ENCODE peak calls at places on chromosomes 5 and 9, in nine cellular contexts. One of them, this sample, is unnamed.

GRCh38 chr5:151492729-151493128 is 45.3 kb downstream of the SLC36A1 start:
- DNase-seq in RWPE1: peak
- DNase-seq in nephron progenitor cell: no peak
- DNase-seq in posterior vena cava: no peak
- DNase-seq in SW 1271: no peak
- DNase-seq in fibroblast of the conjunctiva: peak
- DNase-seq in glutamatergic neuron: no peak
- DNase-seq in Peyer's patch: no peak
- DNase-seq in WTC11: no peak
- DNase-seq in this sample: no peak

GRCh38 chr9:133046900-133047295 is 14.9 kb upstream of the CEL start:
- DNase-seq in fibroblast of the conjunctiva: no peak
- DNase-seq in glutamatergic neuron: no peak
- DNase-seq in WTC11: no peak
- DNase-seq in nephron progenitor cell: no peak
- DNase-seq in SW 1271: no peak
- DNase-seq in RWPE1: no peak
- DNase-seq in posterior vena cava: no peak
- DNase-seq in Peyer's patch: no peak
- DNase-seq in this sample: no peak

GRCh38 chr5:83645936-83646335 is 74.7 kb downstream of the HAPLN1 start:
- DNase-seq in posterior vena cava: no peak
- DNase-seq in glutamatergic neuron: no peak
- DNase-seq in RWPE1: no peak
- DNase-seq in WTC11: no peak
- DNase-seq in fibroblast of the conjunctiva: peak
- DNase-seq in SW 1271: no peak
- DNase-seq in nephron progenitor cell: no peak
- DNase-seq in Peyer's patch: no peak
- DNase-seq in this sample: no peak

GRCh38 chr5:5011151-5011550 is 129.0 kb upstream of the ADAMTS16 start:
- DNase-seq in fibroblast of the conjunctiva: no peak
- DNase-seq in posterior vena cava: no peak
- DNase-seq in nephron progenitor cell: no peak
- DNase-seq in RWPE1: no peak
- DNase-seq in WTC11: no peak
- DNase-seq in glutamatergic neuron: no peak
- DNase-seq in Peyer's patch: no peak
- DNase-seq in SW 1271: no peak
- DNase-seq in this sample: no peak

GRCh38 chr9:88748566-88749238 is 213.7 kb downstream of the NXNL2 start:
- DNase-seq in glutamatergic neuron: peak
- DNase-seq in RWPE1: no peak
- DNase-seq in WTC11: no peak
- DNase-seq in Peyer's patch: no peak
- DNase-seq in fibroblast of the conjunctiva: peak
- DNase-seq in nephron progenitor cell: no peak
- DNase-seq in posterior vena cava: no peak
- DNase-seq in SW 1271: no peak
- DNase-seq in this sample: no peak

GRCh38 chr5:176620333-176620981 is 9.9 kb downstream of the SNCB start:
- DNase-seq in RWPE1: no peak
- DNase-seq in WTC11: peak
- DNase-seq in fibroblast of the conjunctiva: no peak
- DNase-seq in Peyer's patch: no peak
- DNase-seq in posterior vena cava: no peak
- DNase-seq in glutamatergic neuron: no peak
- DNase-seq in nephron progenitor cell: no peak
- DNase-seq in SW 1271: no peak
- DNase-seq in this sample: no peak

GRCh38 chr9:136791466-136792276 is 527 bp downstream of the TMEM141 start:
- DNase-seq in WTC11: peak
- DNase-seq in fibroblast of the conjunctiva: no peak
- DNase-seq in posterior vena cava: peak
- DNase-seq in Peyer's patch: peak
- DNase-seq in SW 1271: no peak
- DNase-seq in nephron progenitor cell: peak
- DNase-seq in glutamatergic neuron: peak
- DNase-seq in RWPE1: peak
- DNase-seq in this sample: peak

GRCh38 chr9:18848657-18849056 is 184.4 kb downstream of the SAXO1 start:
- DNase-seq in nephron progenitor cell: no peak
- DNase-seq in SW 1271: no peak
- DNase-seq in Peyer's patch: no peak
- DNase-seq in WTC11: no peak
- DNase-seq in fibroblast of the conjunctiva: no peak
- DNase-seq in RWPE1: no peak
- DNase-seq in glutamatergic neuron: no peak
- DNase-seq in posterior vena cava: no peak
- DNase-seq in this sample: no peak

GRCh38 chr5:73417307-73418035 is 31.1 kb downstream of the FOXD1 start:
- DNase-seq in Peyer's patch: no peak
- DNase-seq in nephron progenitor cell: no peak
- DNase-seq in WTC11: no peak
- DNase-seq in glutamatergic neuron: no peak
- DNase-seq in posterior vena cava: no peak
- DNase-seq in SW 1271: no peak
- DNase-seq in RWPE1: no peak
- DNase-seq in fibroblast of the conjunctiva: no peak
- DNase-seq in this sample: no peak

GRCh38 chr5:71645030-71645429 is 57.9 kb downstream of the MCCC2 start:
- DNase-seq in WTC11: no peak
- DNase-seq in fibroblast of the conjunctiva: no peak
- DNase-seq in SW 1271: no peak
- DNase-seq in Peyer's patch: no peak
- DNase-seq in glutamatergic neuron: no peak
- DNase-seq in posterior vena cava: no peak
- DNase-seq in RWPE1: no peak
- DNase-seq in nephron progenitor cell: no peak
- DNase-seq in this sample: no peak

GRCh38 chr9:120570296-120570695 is 9.7 kb downstream of the CDK5RAP2 start:
- DNase-seq in RWPE1: no peak
- DNase-seq in Peyer's patch: no peak
- DNase-seq in posterior vena cava: no peak
- DNase-seq in SW 1271: no peak
- DNase-seq in glutamatergic neuron: no peak
- DNase-seq in nephron progenitor cell: no peak
- DNase-seq in fibroblast of the conjunctiva: no peak
- DNase-seq in WTC11: no peak
- DNase-seq in this sample: no peak

GRCh38 chr9:34513567-34514214 is 9.1 kb downstream of the ENHO start:
- DNase-seq in fibroblast of the conjunctiva: peak
- DNase-seq in glutamatergic neuron: peak
- DNase-seq in WTC11: peak
- DNase-seq in nephron progenitor cell: peak
- DNase-seq in posterior vena cava: peak
- DNase-seq in Peyer's patch: no peak
- DNase-seq in RWPE1: no peak
- DNase-seq in SW 1271: no peak
- DNase-seq in this sample: no peak

GRCh38 chr9:93267091-93267541 is 83.2 kb downstream of the WNK2 start:
- DNase-seq in WTC11: no peak
- DNase-seq in posterior vena cava: no peak
- DNase-seq in SW 1271: no peak
- DNase-seq in Peyer's patch: peak
- DNase-seq in fibroblast of the conjunctiva: no peak
- DNase-seq in nephron progenitor cell: no peak
- DNase-seq in RWPE1: no peak
- DNase-seq in glutamatergic neuron: no peak
- DNase-seq in this sample: no peak

GRCh38 chr5:53779541-53779981 is 219.1 kb downstream of the NDUFS4 start:
- DNase-seq in nephron progenitor cell: peak
- DNase-seq in glutamatergic neuron: no peak
- DNase-seq in fibroblast of the conjunctiva: peak
- DNase-seq in SW 1271: no peak
- DNase-seq in WTC11: no peak
- DNase-seq in RWPE1: peak
- DNase-seq in Peyer's patch: no peak
- DNase-seq in posterior vena cava: peak
- DNase-seq in this sample: no peak

GRCh38 chr9:88258587-88258986 is 120.3 kb upstream of the SPATA31C2 start:
- DNase-seq in Peyer's patch: no peak
- DNase-seq in glutamatergic neuron: no peak
- DNase-seq in RWPE1: no peak
- DNase-seq in posterior vena cava: no peak
- DNase-seq in SW 1271: no peak
- DNase-seq in WTC11: no peak
- DNase-seq in nephron progenitor cell: no peak
- DNase-seq in fibroblast of the conjunctiva: no peak
- DNase-seq in this sample: peak

GRCh38 chr9:31808770-31809169 is 575.7 kb upstream of the ACO1 start:
- DNase-seq in nephron progenitor cell: no peak
- DNase-seq in RWPE1: no peak
- DNase-seq in Peyer's patch: no peak
- DNase-seq in posterior vena cava: no peak
- DNase-seq in fibroblast of the conjunctiva: no peak
- DNase-seq in WTC11: no peak
- DNase-seq in SW 1271: no peak
- DNase-seq in glutamatergic neuron: no peak
- DNase-seq in this sample: no peak

GRCh38 chr9:124133752-124134151 is 122.2 kb downstream of the LHX2 start:
- DNase-seq in WTC11: peak
- DNase-seq in fibroblast of the conjunctiva: no peak
- DNase-seq in posterior vena cava: peak
- DNase-seq in Peyer's patch: no peak
- DNase-seq in RWPE1: no peak
- DNase-seq in SW 1271: no peak
- DNase-seq in nephron progenitor cell: peak
- DNase-seq in glutamatergic neuron: peak
- DNase-seq in this sample: peak

GRCh38 chr9:81557957-81558791 is 131.2 kb downstream of the TLE1 start:
- DNase-seq in SW 1271: no peak
- DNase-seq in Peyer's patch: no peak
- DNase-seq in WTC11: no peak
- DNase-seq in nephron progenitor cell: no peak
- DNase-seq in RWPE1: no peak
- DNase-seq in fibroblast of the conjunctiva: peak
- DNase-seq in glutamatergic neuron: no peak
- DNase-seq in posterior vena cava: no peak
- DNase-seq in this sample: peak

GRCh38 chr9:37283730-37284235 is 138.7 kb upstream of the GRHPR start:
- DNase-seq in RWPE1: no peak
- DNase-seq in fibroblast of the conjunctiva: peak
- DNase-seq in posterior vena cava: no peak
- DNase-seq in nephron progenitor cell: no peak
- DNase-seq in WTC11: no peak
- DNase-seq in SW 1271: no peak
- DNase-seq in glutamatergic neuron: no peak
- DNase-seq in Peyer's patch: no peak
- DNase-seq in this sample: no peak

GRCh38 chr5:168214071-168214470 is 77.4 kb upstream of the WWC1 start:
- DNase-seq in Peyer's patch: no peak
- DNase-seq in glutamatergic neuron: no peak
- DNase-seq in RWPE1: no peak
- DNase-seq in nephron progenitor cell: no peak
- DNase-seq in posterior vena cava: no peak
- DNase-seq in SW 1271: no peak
- DNase-seq in WTC11: no peak
- DNase-seq in fibroblast of the conjunctiva: no peak
- DNase-seq in this sample: no peak

GRCh38 chr9:134099123-134099761 is 31.4 kb upstream of the BRD3 start:
- DNase-seq in fibroblast of the conjunctiva: peak
- DNase-seq in SW 1271: no peak
- DNase-seq in RWPE1: peak
- DNase-seq in WTC11: peak
- DNase-seq in glutamatergic neuron: no peak
- DNase-seq in Peyer's patch: peak
- DNase-seq in nephron progenitor cell: peak
- DNase-seq in posterior vena cava: no peak
- DNase-seq in this sample: no peak

This sample was measured in pancreas.